ENCODE peak calls at places on chromosomes 5 and 9, in ten cellular contexts. W is PC-3, N is A549, P is ELR, Q is anterior cingulate cortex, Y is GM04504, T is right cardiac atrium, K is type B pancreatic cell, B is IMR-90, U is stomach. R is an unnamed sample.

GRCh38 chr5:95411476-95411875 is 20.3 kb downstream of the FAM81B start:
- DNase-seq in P (no peak), Q (no peak), Y (no peak), T (no peak), K (no peak), N (no peak), W (no peak), B (no peak), U (no peak), R (peak; percentile 14)

GRCh38 chr9:27924502-27924901 is 351.2 kb upstream of the C9orf72 start:
- DNase-seq in N (no peak), Y (no peak), Q (no peak), K (no peak), P (no peak), U (no peak), W (peak; percentile 13), T (no peak), B (no peak), R (no peak)

GRCh38 chr5:71778678-71779276 is 59.7 kb downstream of the CARTPT start:
- DNase-seq in K (no peak), T (no peak), N (peak; percentile 45), P (peak; percentile 64), Q (no peak), B (peak; percentile 14), Y (no peak), U (no peak), W (peak; percentile 67), R (peak; percentile 36)

GRCh38 chr5:107430077-107430625 is 240.6 kb downstream of the EFNA5 start:
- DNase-seq in N (no peak), K (no peak), T (no peak), B (no peak), Q (no peak), U (no peak), Y (no peak), P (peak; percentile 12), W (peak; percentile 4), R (peak; percentile 25)

GRCh38 chr5:84642795-84643194 is 258.1 kb upstream of the EDIL3 start:
- DNase-seq in U (no peak), Y (no peak), P (peak; percentile 1), W (peak; percentile 67), N (no peak), T (no peak), Q (no peak), B (peak; percentile 55), K (no peak), R (peak; percentile 28)

GRCh38 chr9:110207071-110207923 is 662 bp downstream of the C9orf152 start:
- DNase-seq in N (no peak), Q (no peak), W (peak; percentile 62), B (no peak), K (no peak), P (no peak), U (peak; percentile 93), Y (no peak), T (no peak), R (no peak)

GRCh38 chr9:126704157-126704941 is 90.6 kb downstream of the LMX1B start:
- DNase-seq in U (no peak), N (peak; percentile 73), Q (peak; percentile 65), Y (no peak), T (no peak), B (peak; percentile 46), P (peak; percentile 77), K (peak; percentile 59), W (peak; percentile 61), R (peak; percentile 63)

GRCh38 chr5:142143878-142144277 is 35.3 kb downstream of the NDFIP1 start:
- DNase-seq in P (peak; percentile 68), W (peak; percentile 50), Q (no peak), Y (no peak), U (no peak), T (no peak), B (peak; percentile 58), N (peak; percentile 40), K (no peak), R (peak; percentile 76)

GRCh38 chr5:150573216-150573615 is 65.3 kb downstream of the NDST1 start:
- DNase-seq in U (no peak), B (no peak), T (no peak), W (no peak), Q (no peak), N (no peak), P (no peak), K (no peak), Y (no peak), R (no peak)

GRCh38 chr9:121765021-121765950 is 113.9 kb downstream of the DAB2IP start:
- DNase-seq in Q (no peak), B (peak; percentile 63), W (peak; percentile 63), T (peak; percentile 77), U (peak; percentile 73), N (no peak), Y (no peak), K (no peak), P (peak; percentile 77), R (peak; percentile 54)

GRCh38 chr9:17004500-17004899 is 130.3 kb upstream of the CNTLN start:
- DNase-seq in P (peak; percentile 69), U (no peak), N (no peak), K (no peak), T (no peak), Y (no peak), B (peak; percentile 49), Q (no peak), W (no peak), R (peak; percentile 15)

GRCh38 chr9:22050924-22051323 is 41.8 kb upstream of the CDKN2B start:
- DNase-seq in K (no peak), P (no peak), U (no peak), T (no peak), Q (no peak), W (no peak), N (no peak), Y (no peak), B (no peak), R (no peak)

R was measured in fibroblast of pulmonary artery.